ENCODE peak calls at places on chromosomes 13 and 19, in five cellular contexts. P, H, V, S and L are unnamed samples.

GRCh38 chr13:47033216-47033615 is 136.4 kb upstream of the HTR2A start:
- DNase-seq in P (no peak), H (no peak), V (no peak), S (no peak), L (no peak)

GRCh38 chr19:14614099-14614412 is 31.2 kb downstream of the CLEC17A start:
- DNase-seq in P (no peak), H (no peak), V (no peak), S (no peak), L (no peak)

GRCh38 chr13:114268344-114269280 is 12.8 kb upstream of the UPF3A start:
- DNase-seq in P (no peak), H (no peak), V (no peak), S (no peak), L (no peak)

GRCh38 chr13:102667911-102668310 is 26.9 kb downstream of the METTL21C start:
- DNase-seq in P (no peak), H (no peak), V (no peak), S (no peak), L (no peak)

GRCh38 chr19:46350029-46350757 is 3.3 kb downstream of the PPP5C start:
- DNase-seq in P (no peak), H (no peak), V (peak), S (no peak), L (no peak)

GRCh38 chr19:2973229-2973628 is 4.1 kb upstream of the TLE6 start:
- DNase-seq in P (no peak), H (no peak), V (no peak), S (no peak), L (no peak)

GRCh38 chr19:10095622-10095947 is 6.9 kb downstream of the ANGPTL6 start:
- DNase-seq in P (no peak), H (no peak), V (no peak), S (no peak), L (no peak)

GRCh38 chr13:88217372-88217771 is 546.2 kb downstream of the SLITRK5 start:
- DNase-seq in P (no peak), H (no peak), V (no peak), S (no peak), L (no peak)

GRCh38 chr13:60699636-60700035 is 302.6 kb downstream of the TDRD3 start:
- DNase-seq in P (no peak), H (no peak), V (no peak), S (no peak), L (no peak)

GRCh38 chr19:47687906-47688305 is 25.3 kb upstream of the EHD2 start:
- DNase-seq in P (no peak), H (no peak), V (no peak), S (no peak), L (no peak)

GRCh38 chr19:927044-927706 is 1.3 kb downstream of the ARID3A start:
- DNase-seq in P (no peak), H (no peak), V (peak), S (peak), L (no peak)

GRCh38 chr13:24087611-24088235 is 72.8 kb upstream of the SPATA13 start:
- DNase-seq in P (no peak), H (no peak), V (peak), S (peak), L (no peak)

GRCh38 chr19:54653181-54653809 is 9.5 kb upstream of the LILRB4 start:
- DNase-seq in P (peak), H (no peak), V (no peak), S (no peak), L (no peak)

GRCh38 chr13:114076329-114076761 is 56.1 kb downstream of the RASA3 start:
- DNase-seq in P (no peak), H (no peak), V (no peak), S (no peak), L (no peak)

GRCh38 chr13:50187352-50188029 is 172.2 kb downstream of the KCNRG start:
- DNase-seq in P (no peak), H (peak), V (no peak), S (no peak), L (no peak)

GRCh38 chr19:23436318-23436717 is 41.0 kb upstream of the ZNF91 start:
- DNase-seq in P (no peak), H (no peak), V (no peak), S (no peak), L (no peak)

GRCh38 chr13:64688893-64689677 is 2541.1 kb downstream of the PCDH9 start:
- DNase-seq in P (no peak), H (no peak), V (no peak), S (no peak), L (no peak)

GRCh38 chr13:73401769-73402168 is 343.0 kb downstream of the KLF5 start:
- DNase-seq in P (no peak), H (no peak), V (no peak), S (no peak), L (no peak)

GRCh38 chr13:48487968-48488367 is 44.9 kb downstream of the RCBTB2 start:
- DNase-seq in P (no peak), H (no peak), V (no peak), S (no peak), L (no peak)

GRCh38 chr19:50972795-50973376 is 3.5 kb upstream of the KLK6 start:
- DNase-seq in P (peak), H (no peak), V (no peak), S (no peak), L (no peak)

GRCh38 chr19:58498316-58499020 is 13.3 kb downstream of the SLC27A5 start:
- DNase-seq in P (no peak), H (no peak), V (no peak), S (no peak), L (no peak)

GRCh38 chr19:1671716-1672037 is 19.3 kb upstream of the TCF3 start:
- DNase-seq in P (no peak), H (no peak), V (no peak), S (no peak), L (no peak)

GRCh38 chr13:32829269-32829668 is 187.0 kb upstream of the KL start:
- DNase-seq in P (no peak), H (no peak), V (no peak), S (no peak), L (no peak)

GRCh38 chr19:31416548-31416947 is 67.3 kb upstream of the TSHZ3 start:
- DNase-seq in P (no peak), H (no peak), V (no peak), S (no peak), L (no peak)

GRCh38 chr13:34108396-34108795 is 290.4 kb downstream of the RFC3 start:
- DNase-seq in P (no peak), H (no peak), V (no peak), S (no peak), L (no peak)

GRCh38 chr13:30308548-30308947 is 1.2 kb upstream of the KATNAL1 start:
- DNase-seq in P (no peak), H (no peak), V (no peak), S (no peak), L (no peak)

GRCh38 chr13:65744761-65745160 is 1485.4 kb downstream of the PCDH9 start:
- DNase-seq in P (no peak), H (no peak), V (no peak), S (no peak), L (no peak)

DNA sequence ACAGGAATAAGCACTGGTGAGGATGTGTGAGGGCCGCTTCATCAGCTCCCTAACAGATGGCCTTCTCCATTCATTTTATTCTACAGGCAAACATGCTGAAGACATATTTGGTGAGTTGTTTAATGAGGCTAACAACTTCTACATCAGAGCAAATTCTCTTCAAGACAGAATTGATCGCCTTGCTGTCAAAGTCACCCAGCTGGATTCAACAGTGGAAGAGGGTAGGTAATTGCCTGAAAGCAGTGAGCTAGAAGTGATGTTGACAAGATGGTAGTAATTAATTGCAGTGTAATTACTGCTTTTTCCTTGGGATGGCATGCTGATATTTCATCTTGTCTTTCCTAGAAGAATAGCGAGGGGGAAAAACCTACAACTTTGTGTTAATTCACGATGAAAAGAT is 95.6 kb downstream of the GPR12 start:
- DNase-seq in P (no peak), H (no peak), V (no peak), S (no peak), L (no peak)
- TF ChIP-seq POLR2AphosphoS5 in P (no peak), H (no peak), V (no peak), S (no peak), L (no peak)

GRCh38 chr13:25286308-25286968 is 850 bp downstream of the MTMR6 start:
- DNase-seq in P (no peak), H (no peak), V (peak), S (no peak), L (no peak)
- TF ChIP-seq POLR2A in P (no peak), H (no peak), V (no peak), S (no peak), L (no peak)

GRCh38 chr13:99304541-99304940 is 2.7 kb downstream of the GPR183 start:
- DNase-seq in P (no peak), H (no peak), V (no peak), S (no peak), L (no peak)

GRCh38 chr13:99303863-99304521 is 3.2 kb downstream of the GPR183 start:
- DNase-seq in P (no peak), H (no peak), V (peak), S (no peak), L (no peak)

GRCh38 chr13:99307247-99307646 is at the start of gene GPR183:
- DNase-seq in P (no peak), H (no peak), V (no peak), S (no peak), L (no peak)

GRCh38 chr13:99307648-99308339 is 595 bp upstream of the GPR183 start:
- DNase-seq in P (no peak), H (no peak), V (peak), S (no peak), L (no peak)

DNA sequence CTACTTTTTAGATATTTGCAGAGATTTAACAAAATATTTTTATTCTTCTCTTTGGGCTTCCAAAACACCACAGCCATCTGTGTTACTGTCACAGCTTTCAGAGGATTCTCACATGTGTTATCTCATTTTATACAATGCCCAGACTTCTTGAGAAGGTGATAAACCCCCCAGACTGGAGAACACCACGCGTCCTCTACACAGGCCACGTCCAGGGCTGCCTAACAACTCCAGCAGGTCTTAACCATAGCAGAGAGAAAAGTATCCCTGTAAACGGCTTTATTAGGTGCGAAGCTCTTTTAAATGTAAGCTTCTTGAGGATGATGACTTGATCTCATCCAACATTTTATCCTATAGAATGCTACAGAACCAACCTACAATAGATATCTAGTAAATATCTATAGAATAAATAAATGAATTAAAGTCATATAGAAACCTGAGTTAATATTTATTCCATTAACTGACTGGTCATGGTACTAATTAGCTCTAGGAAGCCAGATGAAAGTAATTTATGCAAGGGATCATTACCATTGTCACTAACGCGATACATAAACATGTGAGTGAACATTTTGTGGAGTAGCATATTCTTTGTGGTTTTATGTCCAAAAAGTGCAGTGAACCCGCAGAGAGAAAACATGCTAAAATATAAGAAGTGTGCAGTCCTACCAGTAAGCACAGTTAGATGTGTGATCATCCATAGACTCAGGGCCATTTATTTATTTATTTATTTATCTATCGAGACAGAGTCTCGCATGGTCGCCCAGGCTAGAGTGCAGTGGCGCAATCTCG is 1.8 kb downstream of the GPR183 start:
- DNase-seq in P (no peak), H (no peak), V (no peak), S (no peak), L (no peak)
- H3K27ac ChIP-seq in P (no peak), H (peak), V (peak), S (no peak), L (peak)

DNA sequence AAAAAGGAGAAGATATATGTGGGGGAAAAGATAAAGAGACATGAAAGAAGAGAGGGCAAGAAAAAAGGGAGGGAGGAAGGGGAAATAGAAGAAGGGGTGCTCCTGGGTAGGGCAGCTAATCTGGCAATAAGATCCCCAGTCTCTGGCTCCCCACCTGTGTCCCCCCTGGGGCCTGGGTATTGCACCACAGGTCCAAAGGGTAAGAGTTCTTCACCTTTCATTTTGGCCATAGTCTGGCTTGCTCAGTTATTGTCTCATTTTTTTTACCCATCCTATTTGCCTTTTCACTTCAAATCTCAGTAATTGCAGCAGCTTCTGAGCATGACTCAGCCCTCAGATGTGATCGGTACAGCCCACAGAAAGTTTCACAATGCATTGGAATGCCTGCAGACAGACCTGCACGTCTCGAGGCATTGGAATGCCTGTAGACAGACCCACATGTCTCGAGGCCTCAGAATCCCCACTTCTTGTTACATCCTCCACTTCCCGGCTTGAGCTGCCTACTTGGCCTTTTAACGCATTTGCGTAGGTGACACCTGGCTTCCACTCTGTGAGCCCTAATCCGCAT is 173.7 kb downstream of the NUFIP1 start:
- DNase-seq in P (peak), H (no peak), V (no peak), S (no peak), L (peak)
- TF ChIP-seq POLR2AphosphoS5 in P (no peak), H (peak), V (no peak), S (no peak), L (no peak)

DNA sequence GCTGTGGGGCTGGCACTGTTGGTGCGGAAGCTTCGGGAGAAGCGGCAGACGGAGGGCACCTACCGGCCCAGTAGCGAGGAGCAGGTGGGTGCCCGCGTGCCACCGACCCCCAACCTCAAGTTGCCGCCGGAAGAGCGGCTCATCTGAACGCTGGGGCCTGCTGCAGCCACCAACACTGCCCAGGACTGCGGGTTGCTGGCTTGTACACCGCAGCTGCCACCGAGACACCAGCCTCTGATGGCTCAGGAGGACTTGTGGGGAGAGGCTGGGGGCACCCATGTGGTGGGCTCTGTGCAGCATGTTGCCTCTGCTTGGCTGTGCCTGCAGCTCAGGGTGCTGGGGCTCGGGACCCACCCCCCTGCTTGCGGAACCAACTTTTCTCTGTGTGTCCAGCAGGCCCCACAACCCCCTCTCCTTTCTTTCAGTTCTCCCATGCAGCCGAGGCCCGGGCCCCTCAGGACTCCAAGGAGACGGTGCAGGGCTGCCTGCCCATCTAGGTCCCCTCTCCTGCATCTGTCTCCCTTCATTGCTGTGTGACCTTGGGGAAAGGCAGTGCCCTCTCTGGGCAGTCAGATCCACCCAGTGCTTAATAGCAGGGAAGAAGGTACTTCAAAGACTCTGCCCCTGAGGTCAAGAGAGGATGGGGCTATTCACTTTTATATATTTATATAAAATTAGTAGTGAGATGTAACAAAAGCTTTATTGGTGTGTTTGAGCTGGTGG is 2.6 kb downstream of the CRB3 start:
- DNase-seq in P (no peak), H (no peak), V (no peak), S (no peak), L (no peak)
- TF ChIP-seq POLR2A in P (no peak), H (no peak), V (no peak), S (no peak), L (no peak)